ENCODE peak calls at places on chromosome 19, in five cellular contexts. One of them, this sample, is unnamed.

GRCh38 chr19:49149652-49150105 is 5.5 kb downstream of the HRC start:
- DNase-seq in progenitor cell of endocrine pancreas: peak
- DNase-seq in RKO: peak
- DNase-seq in myocyte: peak
- DNase-seq in T-cell: no peak
- DNase-seq in this sample: peak

GRCh38 chr19:19460258-19460731 is 54.8 kb downstream of the GATAD2A start:
- DNase-seq in progenitor cell of endocrine pancreas: no peak
- DNase-seq in RKO: peak
- DNase-seq in myocyte: no peak
- DNase-seq in T-cell: no peak
- DNase-seq in this sample: peak

GRCh38 chr19:29378543-29379105 is 147.2 kb upstream of the VSTM2B start:
- DNase-seq in progenitor cell of endocrine pancreas: peak
- DNase-seq in RKO: no peak
- DNase-seq in myocyte: no peak
- DNase-seq in T-cell: no peak
- DNase-seq in this sample: no peak

GRCh38 chr19:45496349-45496953 is 396 bp downstream of the RTN2 start:
- DNase-seq in progenitor cell of endocrine pancreas: peak
- DNase-seq in RKO: no peak
- DNase-seq in myocyte: peak
- DNase-seq in T-cell: no peak
- DNase-seq in this sample: peak

GRCh38 chr19:31560021-31560770 is 211.0 kb upstream of the TSHZ3 start:
- DNase-seq in progenitor cell of endocrine pancreas: no peak
- DNase-seq in RKO: no peak
- DNase-seq in myocyte: no peak
- DNase-seq in T-cell: no peak
- DNase-seq in this sample: no peak

GRCh38 chr19:3234800-3235199 is 10.3 kb downstream of the CELF5 start:
- DNase-seq in progenitor cell of endocrine pancreas: no peak
- DNase-seq in RKO: no peak
- DNase-seq in myocyte: no peak
- DNase-seq in T-cell: no peak
- DNase-seq in this sample: no peak

GRCh38 chr19:17739121-17739875 is 12.0 kb upstream of the FCHO1 start:
- DNase-seq in progenitor cell of endocrine pancreas: no peak
- DNase-seq in RKO: no peak
- DNase-seq in myocyte: peak
- DNase-seq in T-cell: no peak
- DNase-seq in this sample: peak

GRCh38 chr19:511101-511841 is 4.0 kb downstream of the TPGS1 start:
- DNase-seq in progenitor cell of endocrine pancreas: no peak
- DNase-seq in RKO: peak
- DNase-seq in myocyte: peak
- DNase-seq in T-cell: peak
- DNase-seq in this sample: peak

GRCh38 chr19:3625996-3626472 is 556 bp downstream of the CACTIN start:
- DNase-seq in progenitor cell of endocrine pancreas: no peak
- DNase-seq in RKO: peak
- DNase-seq in myocyte: no peak
- DNase-seq in T-cell: no peak
- DNase-seq in this sample: no peak

GRCh38 chr19:40284501-40285352 is at the start of gene AKT2:
- DNase-seq in progenitor cell of endocrine pancreas: peak
- DNase-seq in RKO: peak
- DNase-seq in myocyte: peak
- DNase-seq in T-cell: peak
- DNase-seq in this sample: peak

GRCh38 chr19:18848860-18849661 is 17.3 kb downstream of the UPF1 start:
- DNase-seq in progenitor cell of endocrine pancreas: no peak
- DNase-seq in RKO: no peak
- DNase-seq in myocyte: no peak
- DNase-seq in T-cell: no peak
- DNase-seq in this sample: no peak

This sample was measured in NB4.